ENCODE peak calls at places on chromosomes 5 and 9, in six cellular contexts. F, P, Y, Z, W and M are unnamed samples. For H3K36me3 and H3K27me3, the result is how much of the 10 kb centered on the place peaks cover.

GRCh38 chr5:122915717-122916399 is 70.4 kb downstream of the SNX24 start:
- DNase-seq in F (no peak), P (no peak), Y (no peak), Z (no peak), W (no peak), M (peak)

GRCh38 chr5:88503065-88503394 is 234.4 kb upstream of the TMEM161B start:
- DNase-seq in F (no peak), P (no peak), Y (no peak), Z (no peak), W (no peak), M (no peak)

GRCh38 chr5:116038817-116039216 is 6.5 kb downstream of the ARL14EPL start:
- DNase-seq in F (no peak), P (no peak), Y (no peak), Z (no peak), W (no peak), M (no peak)

GRCh38 chr5:148808864-148809642 is 17.4 kb upstream of the ADRB2 start:
- DNase-seq in F (no peak), P (peak), Y (no peak), Z (no peak), W (peak), M (no peak)

GRCh38 chr5:492314-492893 is 31.8 kb downstream of the SLC9A3 start:
- DNase-seq in F (no peak), P (no peak), Y (no peak), Z (no peak), W (no peak), M (peak)

GRCh38 chr5:1542011-1542410 is 18.3 kb upstream of the LPCAT1 start:
- DNase-seq in F (no peak), P (no peak), Y (no peak), Z (no peak), W (no peak), M (no peak)

GRCh38 chr9:116855881-116856662 is 169.0 kb downstream of the TRIM32 start:
- DNase-seq in F (no peak), P (no peak), Y (no peak), Z (no peak), W (peak), M (no peak)

GRCh38 chr5:160968480-160968879 is 116.5 kb upstream of the ATP10B start:
- DNase-seq in F (no peak), P (no peak), Y (no peak), Z (no peak), W (no peak), M (no peak)

GRCh38 chr9:27150758-27151431 is 41.9 kb downstream of the TEK start:
- DNase-seq in F (no peak), P (no peak), Y (no peak), Z (no peak), W (no peak), M (no peak)

GRCh38 chr5:40678021-40678939 is 1.4 kb upstream of the PTGER4 start:
- DNase-seq in F (no peak), P (no peak), Y (no peak), Z (no peak), W (no peak), M (no peak)

GRCh38 chr5:17436766-17437221 is 61.2 kb upstream of the TAF11L2 start:
- DNase-seq in F (no peak), P (no peak), Y (no peak), Z (no peak), W (no peak), M (no peak)

GRCh38 chr9:130323051-130323757 is 57.6 kb downstream of the HMCN2 start:
- DNase-seq in F (no peak), P (no peak), Y (no peak), Z (no peak), W (no peak), M (no peak)

GRCh38 chr9:35771079-35771441 is 17.0 kb upstream of the MSMP start:
- DNase-seq in F (no peak), P (peak), Y (peak), Z (peak), W (peak), M (no peak)

GRCh38 chr5:151632524-151632923 is 41.4 kb upstream of the FAT2 start:
- DNase-seq in F (no peak), P (no peak), Y (no peak), Z (peak), W (peak), M (no peak)

GRCh38 chr5:1167361-1167727 is 34.1 kb upstream of the SLC6A19 start:
- DNase-seq in F (no peak), P (no peak), Y (no peak), Z (no peak), W (no peak), M (no peak)

GRCh38 chr9:114504341-114505186 is 709 bp downstream of the WHRN start:
- DNase-seq in F (no peak), P (peak), Y (peak), Z (peak), W (peak), M (peak)

GRCh38 chr9:35070823-35071813 is 1.3 kb downstream of the VCP start:
- DNase-seq in F (no peak), P (no peak), Y (peak), Z (no peak), W (peak), M (no peak)

GRCh38 chr9:93574900-93575705 is 1.3 kb upstream of the PHF2 start:
- DNase-seq in F (no peak), P (no peak), Y (no peak), Z (peak), W (peak), M (peak)

GRCh38 chr5:6435356-6435755 is 13.3 kb upstream of the UBE2QL1 start:
- DNase-seq in F (no peak), P (peak), Y (no peak), Z (no peak), W (peak), M (peak)

GRCh38 chr5:95399034-95399433 is 7.9 kb downstream of the FAM81B start:
- DNase-seq in F (no peak), P (no peak), Y (no peak), Z (no peak), W (no peak), M (no peak)

GRCh38 chr9:126880947-126881332 is 20.5 kb downstream of the ZBTB34 start:
- DNase-seq in F (no peak), P (no peak), Y (no peak), Z (no peak), W (no peak), M (no peak)

GRCh38 chr5:180592176-180592575 is 877 bp upstream of the SCGB3A1 start:
- DNase-seq in F (no peak), P (no peak), Y (no peak), Z (no peak), W (no peak), M (peak)

GRCh38 chr5:92548351-92548750 is 1032.7 kb downstream of the NR2F1-AS1 start:
- DNase-seq in F (no peak), P (no peak), Y (no peak), Z (no peak), W (no peak), M (no peak)

GRCh38 chr5:69449511-69449910 is 34.6 kb downstream of the MARVELD2 start:
- DNase-seq in F (no peak), P (no peak), Y (no peak), Z (no peak), W (no peak), M (no peak)

GRCh38 chr5:68290260-68290674 is 74.7 kb downstream of the PIK3R1 start:
- DNase-seq in F (no peak), P (no peak), Y (peak), Z (peak), W (peak), M (no peak)

GRCh38 chr5:80259511-80260200 is 3.8 kb upstream of the SERINC5 start:
- DNase-seq in F (no peak), P (no peak), Y (no peak), Z (no peak), W (no peak), M (no peak)

GRCh38 chr5:77213601-77214000 is 3.1 kb downstream of the PDE8B start:
- DNase-seq in F (no peak), P (no peak), Y (no peak), Z (no peak), W (no peak), M (no peak)

DNA sequence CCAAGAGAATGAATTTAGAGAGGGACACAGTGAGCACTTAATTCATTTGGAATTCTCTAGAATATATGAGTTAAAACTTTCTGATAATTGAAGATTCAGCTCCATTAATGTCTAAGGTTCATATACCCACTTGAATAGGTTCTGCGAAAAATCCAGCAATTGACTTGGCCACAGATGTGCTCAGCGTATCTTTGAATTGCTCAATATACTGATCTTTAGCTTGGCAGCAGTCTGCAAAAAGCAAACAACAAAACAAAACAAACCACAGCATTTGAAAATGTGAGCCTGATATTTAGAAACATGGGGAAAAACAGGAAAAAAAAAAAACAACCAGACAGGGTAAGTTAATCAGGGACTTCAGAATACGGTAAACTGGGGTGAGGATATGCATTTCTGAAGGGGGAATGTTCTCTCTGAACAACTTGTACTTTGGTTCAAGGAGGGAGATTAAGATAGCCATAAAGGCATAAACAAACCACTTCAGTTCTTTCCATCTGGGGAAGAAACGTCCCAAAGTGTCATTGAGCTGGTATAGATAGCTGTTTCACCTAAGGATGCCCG is 21.4 kb downstream of the AGXT2 start:
- DNase-seq in F (no peak), P (no peak), Y (no peak), Z (no peak), W (no peak), M (no peak)
- H3K4me3 ChIP-seq in F (no peak), P (no peak), Y (no peak), Z (no peak), W (no peak), M (no peak)

DNA sequence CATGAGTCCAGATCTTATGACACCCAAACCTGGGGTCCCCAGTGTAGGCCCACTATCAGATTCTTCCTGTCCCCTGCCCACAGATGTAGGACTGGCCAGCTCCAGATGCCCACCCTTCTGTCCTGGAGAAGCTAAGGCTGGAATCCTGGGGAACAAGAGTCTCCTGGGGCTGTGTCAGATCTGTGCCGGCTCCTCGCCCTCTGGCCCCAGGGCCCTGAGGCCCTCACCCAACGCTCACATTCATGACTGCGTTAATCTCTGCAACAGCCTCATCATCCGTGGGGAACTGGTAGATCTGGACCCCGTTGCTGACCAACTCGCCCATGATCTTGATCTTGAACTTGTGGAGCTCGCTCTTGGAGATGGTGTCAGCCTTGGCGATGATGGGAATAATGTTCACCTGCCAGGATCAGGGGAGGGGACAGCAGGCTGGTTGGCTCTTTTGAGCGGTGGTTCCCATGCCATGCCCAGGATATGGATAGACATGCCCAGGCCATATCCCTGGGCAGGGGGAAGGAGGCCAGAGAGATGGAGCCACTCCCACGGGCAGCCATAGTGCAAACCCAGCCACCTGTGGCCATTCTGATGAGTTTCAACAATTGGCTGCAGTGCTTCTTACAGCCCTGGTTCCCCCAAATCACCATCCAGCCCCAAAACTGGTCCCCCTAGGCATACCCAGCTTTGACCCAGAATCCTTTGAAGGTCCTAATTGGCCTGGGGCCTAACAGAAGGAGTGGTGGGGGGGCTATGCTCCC is 14.6 kb downstream of the SEPTIN8 start:
- DNase-seq in F (no peak), P (no peak), Y (no peak), Z (no peak), W (no peak), M (no peak)
- H3K36me3 ChIP-seq in F (under half), P (half or more), Y (under half), Z (under half), W (half or more), M (under half)

DNA sequence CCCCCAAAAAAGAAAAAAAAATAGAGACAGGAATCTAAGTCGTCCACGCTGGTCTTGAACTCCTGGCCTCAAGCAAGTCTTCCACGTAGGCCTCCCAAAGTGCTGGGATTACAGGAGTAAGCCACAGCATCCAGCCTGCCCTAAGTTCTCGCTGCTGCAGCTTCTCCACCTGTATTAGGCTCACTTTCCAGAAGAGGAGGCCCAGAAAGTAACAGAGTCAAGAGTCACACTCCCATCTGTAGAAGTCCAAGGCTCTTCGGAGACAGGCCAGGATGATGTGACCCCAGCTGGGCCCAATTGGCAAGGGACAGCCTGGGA is 1.8 kb downstream of the EEIG1 start:
- DNase-seq in F (no peak), P (no peak), Y (no peak), Z (no peak), W (no peak), M (no peak)
- H3K27me3 ChIP-seq in F (under half), P (under half), Y (under half), Z (under half), W (under half), M (under half)

DNA sequence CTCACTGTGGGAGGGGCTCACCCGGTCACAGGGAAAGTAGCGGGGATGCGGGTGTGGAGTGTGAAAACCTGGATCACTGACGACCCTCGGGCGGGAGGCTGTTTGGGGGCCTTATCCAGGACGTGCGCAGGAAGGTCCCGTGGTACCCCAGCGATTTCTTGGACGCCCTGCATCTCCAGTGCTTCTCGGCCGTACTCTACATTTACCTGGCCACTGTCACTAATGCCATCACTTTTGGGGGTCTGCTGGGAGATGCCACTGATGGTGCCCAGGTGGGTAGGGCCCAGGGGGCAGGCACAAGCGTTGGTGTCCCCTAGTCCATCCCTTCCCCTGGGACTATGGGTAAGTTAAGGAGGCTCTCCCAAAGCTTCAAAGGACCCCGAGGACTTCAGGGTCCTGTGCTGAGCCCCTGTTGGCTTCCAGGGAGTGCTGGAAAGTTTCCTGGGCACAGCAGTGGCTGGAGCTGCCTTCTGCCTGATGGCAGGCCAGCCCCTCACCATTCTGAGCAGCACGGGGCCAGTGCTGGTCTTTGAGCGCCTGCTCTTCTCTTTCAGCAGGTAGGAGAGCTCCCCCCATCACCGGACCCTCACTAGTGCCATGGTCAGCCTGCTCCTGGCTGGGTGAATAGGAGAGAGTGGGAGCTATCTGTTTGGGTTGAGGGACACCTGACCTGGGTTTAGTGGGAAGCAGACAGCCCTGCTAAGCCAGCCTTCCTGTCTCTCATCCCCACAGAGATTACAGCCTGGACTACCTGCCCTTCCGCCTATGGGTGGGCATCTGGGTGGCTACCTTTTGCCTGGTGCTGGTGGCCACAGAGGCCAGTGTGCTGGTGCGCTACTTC is 3.9 kb downstream of the SLC4A9 start:
- DNase-seq in F (no peak), P (peak), Y (no peak), Z (no peak), W (no peak), M (no peak)
- H3K4me3 ChIP-seq in F (peak), P (peak), Y (no peak), Z (no peak), W (peak), M (peak)

GRCh38 chr5:177260961-177261360 is 42.6 kb downstream of the RAB24 start:
- DNase-seq in F (no peak), P (no peak), Y (no peak), Z (no peak), W (no peak), M (no peak)
- H3K36me3 ChIP-seq in F (under half), P (half or more), Y (under half), Z (under half), W (half or more), M (under half)

DNA sequence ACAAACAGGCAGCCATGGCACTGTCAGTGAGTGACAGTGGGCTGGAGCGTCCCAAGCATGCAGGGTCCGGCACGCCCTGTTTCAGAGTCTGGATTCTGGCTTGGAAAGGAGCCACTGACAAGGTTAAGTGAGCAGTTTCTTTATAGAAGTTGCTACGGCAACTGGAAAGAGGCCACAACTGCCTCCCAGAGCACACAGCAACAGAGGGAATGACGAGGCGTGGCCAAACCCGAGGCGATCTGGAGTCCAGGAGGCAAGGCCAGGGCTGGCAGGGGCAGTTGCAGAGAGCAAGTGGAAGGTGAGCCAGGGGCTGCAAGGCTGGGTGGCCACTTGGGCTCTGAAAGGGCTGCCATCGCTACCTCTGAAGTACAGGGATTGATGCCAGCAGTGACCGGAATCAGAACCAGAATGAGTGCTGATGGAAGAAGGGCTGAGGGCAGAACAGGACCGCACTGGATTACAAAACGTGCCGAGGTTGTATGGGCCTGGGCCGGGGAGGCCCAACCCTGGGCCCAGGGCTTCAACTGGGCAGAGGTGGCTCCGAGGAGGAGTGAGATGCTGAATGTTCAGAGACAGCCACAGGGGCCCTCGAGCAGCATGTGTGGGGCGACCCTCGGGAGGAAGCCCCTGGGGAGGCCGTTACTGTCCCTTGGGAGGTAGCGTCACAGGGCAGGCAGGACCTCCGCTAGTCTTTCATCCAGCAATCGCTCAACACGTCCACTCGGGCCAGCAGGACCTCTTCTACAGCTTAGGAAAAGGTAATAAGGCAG is 4.6 kb downstream of the MRPL41 start:
- DNase-seq in F (no peak), P (no peak), Y (no peak), Z (no peak), W (peak), M (no peak)
- H3K27me3 ChIP-seq in F (under half), P (under half), Y (under half), Z (under half), W (under half), M (under half)

GRCh38 chr9:136776947-136777346 is 12.6 kb upstream of the LCN15 start:
- DNase-seq in F (no peak), P (peak), Y (no peak), Z (no peak), W (no peak), M (no peak)
- H3K4me3 ChIP-seq in F (no peak), P (no peak), Y (no peak), Z (no peak), W (no peak), M (no peak)

DNA sequence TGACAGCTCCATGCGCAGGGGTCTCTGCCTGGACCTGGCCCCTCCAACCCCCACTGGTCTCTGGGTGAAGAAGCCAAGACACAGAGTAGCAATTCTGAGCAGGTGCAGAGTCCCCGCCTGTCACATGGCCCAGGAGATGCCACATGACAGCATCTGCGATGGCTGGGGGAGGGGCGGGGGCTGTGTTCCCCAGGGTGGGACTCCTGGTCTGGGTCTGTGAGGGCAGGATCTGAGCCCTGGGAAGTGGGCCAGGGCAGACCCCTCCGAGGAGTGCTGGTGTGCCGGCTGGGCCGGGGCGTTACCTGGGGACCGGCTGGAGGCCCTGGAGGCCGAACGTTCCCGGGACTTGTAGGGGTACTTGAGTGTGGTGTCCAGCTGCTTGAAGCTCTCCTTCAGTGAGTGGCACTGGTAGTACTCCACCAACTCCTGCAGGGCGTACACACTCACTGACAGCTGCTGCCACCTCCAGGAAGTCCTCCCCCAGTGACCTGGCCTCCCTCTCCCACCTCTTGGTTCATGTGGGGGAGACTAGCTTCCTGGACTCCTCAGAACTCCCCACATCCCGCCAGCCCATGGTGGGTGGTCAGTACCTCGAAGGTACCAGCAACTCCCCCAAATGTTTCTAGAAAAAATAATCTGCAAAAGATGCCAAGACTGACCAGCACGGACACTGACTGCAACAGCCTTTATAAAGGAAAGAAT is 32.1 kb upstream of the SARDH start:
- DNase-seq in F (no peak), P (peak), Y (peak), Z (peak), W (peak), M (peak)
- H3K36me3 ChIP-seq in F (under half), P (under half), Y (under half), Z (under half), W (half or more), M (under half)

GRCh38 chr5:58579781-58580180 is 3.1 kb upstream of the RAB3C start:
- DNase-seq in F (no peak), P (no peak), Y (no peak), Z (no peak), W (no peak), M (no peak)
- H3K27me3 ChIP-seq in F (under half), P (under half), Y (under half), Z (under half), W (under half), M (under half)